ENCODE peak calls at places on chromosome 1, in four cellular contexts. One of them, this sample, is unnamed.

GRCh38 chr1:153357076-153357852 is 390 bp upstream of the S100A9 start:
- DNase-seq in IMR-90: no peak
- DNase-seq in pancreas: no peak
- DNase-seq in right atrium auricular region: peak; percentile 80
- DNase-seq in this sample: peak; percentile 90

GRCh38 chr1:27148591-27148990 is 6.3 kb downstream of the SLC9A1 start:
- DNase-seq in IMR-90: no peak
- DNase-seq in pancreas: no peak
- DNase-seq in right atrium auricular region: no peak
- DNase-seq in this sample: no peak

GRCh38 chr1:226635456-226635941 is 86.9 kb downstream of the STUM start:
- DNase-seq in IMR-90: no peak
- DNase-seq in pancreas: no peak
- DNase-seq in right atrium auricular region: no peak
- DNase-seq in this sample: no peak

GRCh38 chr1:16915627-16915973 is 6.1 kb upstream of the CROCC start:
- DNase-seq in IMR-90: no peak
- DNase-seq in pancreas: peak; percentile 45
- DNase-seq in right atrium auricular region: no peak
- DNase-seq in this sample: peak; percentile 45

GRCh38 chr1:170073893-170074249 is 624 bp downstream of the KIFAP3 start:
- DNase-seq in IMR-90: no peak
- DNase-seq in pancreas: no peak
- DNase-seq in right atrium auricular region: no peak
- DNase-seq in this sample: no peak

GRCh38 chr1:109134423-109134822 is 20.5 kb downstream of the ELAPOR1 start:
- DNase-seq in IMR-90: no peak
- DNase-seq in pancreas: peak; percentile 87
- DNase-seq in right atrium auricular region: no peak
- DNase-seq in this sample: no peak

GRCh38 chr1:213519098-213519497 is 468.1 kb downstream of the RPS6KC1 start:
- DNase-seq in IMR-90: no peak
- DNase-seq in pancreas: no peak
- DNase-seq in right atrium auricular region: no peak
- DNase-seq in this sample: no peak

GRCh38 chr1:44672254-44672955 is 1.9 kb downstream of the TMEM53 start:
- DNase-seq in IMR-90: peak; percentile 44
- DNase-seq in pancreas: no peak
- DNase-seq in right atrium auricular region: peak; percentile 62
- DNase-seq in this sample: no peak

DNA sequence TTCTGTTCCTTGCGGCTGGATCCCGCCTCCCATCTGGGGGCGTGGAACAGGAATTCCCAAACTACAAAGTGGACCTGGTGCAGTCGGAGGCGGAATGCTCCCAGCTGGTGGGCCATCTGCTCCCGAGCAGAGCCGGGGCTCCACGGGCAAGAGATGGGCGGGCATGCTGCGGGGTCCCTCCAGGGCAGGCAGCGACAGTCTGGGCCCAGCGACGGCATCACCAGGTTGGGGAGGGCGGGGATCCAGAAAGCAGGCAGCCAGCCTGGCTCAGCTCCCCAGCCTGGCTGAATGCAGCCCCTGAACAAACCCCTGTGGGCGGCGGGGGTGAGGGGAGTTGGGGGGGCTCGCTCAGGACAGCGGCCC is 3.6 kb downstream of the MEGF6 start:
- DNase-seq in IMR-90: no peak
- DNase-seq in pancreas: peak; percentile 56
- DNase-seq in right atrium auricular region: no peak
- DNase-seq in this sample: no peak
- H3K27me3 ChIP-seq in IMR-90: peaks cover 31% of the 10 kb centered on the region
- H3K27me3 ChIP-seq in pancreas: no peaks in the 10 kb centered on the region
- H3K27me3 ChIP-seq in right atrium auricular region: no peaks in the 10 kb centered on the region
- H3K27me3 ChIP-seq in this sample: no peaks in the 10 kb centered on the region

GRCh38 chr1:150161747-150162581 is 12.2 kb downstream of the PLEKHO1 start:
- DNase-seq in IMR-90: peak; percentile 49
- DNase-seq in pancreas: no peak
- DNase-seq in right atrium auricular region: no peak
- DNase-seq in this sample: no peak

GRCh38 chr1:150162862-150163706 is 13.4 kb downstream of the PLEKHO1 start:
- DNase-seq in IMR-90: peak; percentile 100
- DNase-seq in pancreas: no peak
- DNase-seq in right atrium auricular region: peak; percentile 94
- DNase-seq in this sample: no peak

GRCh38 chr1:150159550-150159949 is 9.8 kb downstream of the PLEKHO1 start:
- DNase-seq in IMR-90: no peak
- DNase-seq in pancreas: no peak
- DNase-seq in right atrium auricular region: no peak
- DNase-seq in this sample: no peak

GRCh38 chr1:150162582-150162861 is 12.8 kb downstream of the PLEKHO1 start:
- DNase-seq in IMR-90: no peak
- DNase-seq in pancreas: no peak
- DNase-seq in right atrium auricular region: no peak
- DNase-seq in this sample: no peak

DNA sequence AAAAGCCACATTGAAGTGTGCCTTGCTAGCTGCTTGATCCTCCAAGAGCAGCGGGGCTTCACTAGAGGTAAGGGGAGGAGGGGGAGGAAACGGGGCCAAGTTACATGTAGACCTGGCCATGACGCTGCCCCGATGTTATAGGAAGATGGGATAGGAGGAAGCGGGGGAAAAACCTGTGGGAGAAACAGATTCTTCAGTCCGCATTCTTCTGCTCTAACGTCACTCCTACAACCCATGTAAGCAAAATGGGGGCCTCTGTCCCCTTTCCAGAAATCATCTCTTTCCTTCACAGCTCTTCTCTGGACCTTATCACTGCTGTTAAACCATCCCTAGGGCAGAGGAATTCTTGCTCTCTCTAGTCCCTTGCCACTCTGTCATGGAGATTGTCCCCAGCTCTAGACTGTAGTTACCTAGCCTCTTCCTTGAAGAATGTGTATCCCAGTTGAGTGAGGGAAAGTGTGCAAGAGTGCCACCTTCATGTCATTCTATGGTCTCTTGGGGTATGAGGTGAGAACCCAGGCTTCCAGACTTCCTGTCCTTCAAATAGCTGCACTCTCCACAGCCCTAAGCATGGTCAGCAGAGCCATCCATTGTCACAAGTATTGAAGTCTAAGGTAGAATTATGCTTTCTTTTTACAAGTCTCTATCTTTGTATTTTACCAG is 11.4 kb downstream of the PLEKHO1 start:
- DNase-seq in IMR-90: peak; percentile 54
- DNase-seq in pancreas: no peak
- DNase-seq in right atrium auricular region: no peak
- DNase-seq in this sample: no peak
- H3K4me3 ChIP-seq in IMR-90: no peak overlapping the region
- H3K4me3 ChIP-seq in pancreas: no peak overlapping the region
- H3K4me3 ChIP-seq in right atrium auricular region: no peak overlapping the region
- H3K4me3 ChIP-seq in this sample: no peak overlapping the region

DNA sequence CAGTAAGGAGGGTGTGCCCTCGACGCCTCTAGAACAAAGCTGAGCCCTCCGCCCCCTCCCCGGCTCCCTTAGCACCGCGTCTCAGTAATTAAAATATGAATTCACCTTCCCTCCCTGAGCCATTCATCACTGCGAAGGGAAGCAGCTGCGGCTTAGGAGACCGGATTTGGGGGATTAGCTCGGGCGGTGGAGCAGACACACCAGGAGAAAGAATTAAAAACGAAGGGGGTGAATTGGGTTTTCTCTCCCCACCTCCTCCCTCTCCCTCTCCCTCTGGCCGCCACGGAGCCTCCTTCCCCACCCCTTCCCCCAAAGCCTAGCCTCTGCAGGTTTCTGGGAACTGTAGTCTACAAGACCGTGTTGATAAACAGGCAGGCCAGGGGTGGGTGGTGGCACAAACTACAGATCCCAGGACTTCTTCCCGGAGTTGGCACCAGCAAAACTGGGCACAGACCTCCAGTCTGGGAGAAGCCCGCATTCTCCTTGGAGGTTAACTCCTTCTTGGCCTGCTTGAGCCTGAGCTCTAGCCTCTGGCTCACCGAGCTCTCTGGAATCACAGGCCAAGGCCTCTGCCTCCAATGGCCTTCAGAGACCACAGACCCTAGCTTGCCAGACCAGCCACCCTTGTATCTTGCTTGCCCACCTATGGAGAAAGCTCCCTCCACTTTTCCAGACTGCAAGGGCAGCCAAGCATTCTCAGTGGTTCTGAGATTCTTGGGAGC is 10.8 kb downstream of the BLACAT1 start:
- DNase-seq in IMR-90: no peak
- DNase-seq in pancreas: no peak
- DNase-seq in right atrium auricular region: peak; percentile 72
- DNase-seq in this sample: no peak
- H3K4me1 ChIP-seq in IMR-90: no peaks in the 10 kb centered on the region
- H3K4me1 ChIP-seq in pancreas: peaks cover 15% of the 10 kb centered on the region
- H3K4me1 ChIP-seq in right atrium auricular region: no peaks in the 10 kb centered on the region
- H3K4me1 ChIP-seq in this sample: peaks cover 48% of the 10 kb centered on the region

GRCh38 chr1:67830226-67830625 is 3.0 kb downstream of the GNG12 start:
- DNase-seq in IMR-90: no peak
- DNase-seq in pancreas: no peak
- DNase-seq in right atrium auricular region: no peak
- DNase-seq in this sample: no peak

GRCh38 chr1:67830928-67831596 is 2.2 kb downstream of the GNG12 start:
- DNase-seq in IMR-90: no peak
- DNase-seq in pancreas: no peak
- DNase-seq in right atrium auricular region: no peak
- DNase-seq in this sample: no peak

GRCh38 chr1:67833595-67833926 is 294 bp upstream of the GNG12 start:
- DNase-seq in IMR-90: peak; percentile 61
- DNase-seq in pancreas: no peak
- DNase-seq in right atrium auricular region: no peak
- DNase-seq in this sample: no peak

GRCh38 chr1:67832737-67833594 is at the start of gene GNG12:
- DNase-seq in IMR-90: peak; percentile 73
- DNase-seq in pancreas: peak; percentile 89
- DNase-seq in right atrium auricular region: no peak
- DNase-seq in this sample: peak; percentile 74

DNA sequence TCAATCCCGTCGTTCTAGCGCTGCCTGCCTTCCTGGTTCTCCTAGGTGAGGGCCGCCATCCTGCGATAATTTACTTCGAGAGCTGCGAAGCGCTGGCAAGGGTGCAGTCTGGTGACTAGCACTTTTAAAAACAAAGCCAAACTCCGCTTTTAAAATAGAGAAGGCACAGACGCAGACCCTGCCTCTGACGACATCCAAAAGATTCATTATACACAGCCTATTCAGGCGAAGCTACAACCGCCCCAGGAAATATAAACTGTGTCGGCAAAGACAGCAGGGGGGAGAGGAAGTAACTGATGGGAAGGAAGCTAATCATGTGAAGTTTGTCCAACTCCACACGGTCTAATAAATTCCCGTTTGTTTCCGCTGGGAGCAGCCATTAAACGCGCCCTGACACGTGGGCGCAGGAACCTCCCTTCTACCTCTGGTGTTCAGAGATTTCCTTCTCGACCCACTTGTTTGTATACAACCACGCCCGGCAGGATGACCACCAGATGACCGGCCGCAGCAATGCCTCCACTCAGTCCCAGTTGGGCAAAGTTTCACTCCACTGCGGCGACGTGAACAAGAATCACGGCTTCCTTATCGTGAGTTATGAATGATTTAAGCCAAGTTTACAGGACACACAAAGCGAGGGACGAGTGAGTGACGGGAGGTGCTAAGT is 1.3 kb downstream of the GNG12 start:
- DNase-seq in IMR-90: peak; percentile 81
- DNase-seq in pancreas: peak; percentile 54
- DNase-seq in right atrium auricular region: peak; percentile 84
- DNase-seq in this sample: peak; percentile 62
- H3K27me3 ChIP-seq in IMR-90: no peaks in the 10 kb centered on the region
- H3K27me3 ChIP-seq in pancreas: no peaks in the 10 kb centered on the region
- H3K27me3 ChIP-seq in right atrium auricular region: no peaks in the 10 kb centered on the region
- H3K27me3 ChIP-seq in this sample: no peaks in the 10 kb centered on the region

GRCh38 chr1:56374026-56374974 is 205.1 kb downstream of the PLPP3 start:
- DNase-seq in IMR-90: peak; percentile 45
- DNase-seq in pancreas: no peak
- DNase-seq in right atrium auricular region: no peak
- DNase-seq in this sample: no peak
- H3K4me3 ChIP-seq in IMR-90: no peak overlapping the region
- H3K4me3 ChIP-seq in pancreas: no peak overlapping the region
- H3K4me3 ChIP-seq in right atrium auricular region: no peak overlapping the region
- H3K4me3 ChIP-seq in this sample: no peak overlapping the region

DNA sequence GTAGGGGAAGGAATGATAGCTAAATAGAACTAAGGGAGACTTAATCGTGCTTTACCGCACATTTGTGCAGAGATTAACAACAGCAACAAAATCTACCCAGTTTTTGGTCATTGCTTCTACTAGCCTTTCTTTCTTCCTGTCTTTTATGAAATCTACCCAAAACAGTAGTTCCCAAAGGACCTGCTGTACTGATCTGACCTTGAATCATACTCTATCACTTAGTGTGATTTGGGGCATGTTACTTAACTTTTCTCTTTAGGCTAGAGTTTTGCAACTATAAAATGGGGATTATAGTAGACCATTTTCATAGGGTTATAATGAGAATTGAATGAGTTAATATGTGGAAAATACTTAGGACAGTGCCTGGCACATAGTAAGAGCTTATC is 30.5 kb upstream of the MACF1 start:
- DNase-seq in IMR-90: no peak
- DNase-seq in pancreas: no peak
- DNase-seq in right atrium auricular region: no peak
- DNase-seq in this sample: no peak
- H3K4me1 ChIP-seq in IMR-90: peaks cover 28% of the 10 kb centered on the region
- H3K4me1 ChIP-seq in pancreas: peaks cover 43% of the 10 kb centered on the region
- H3K4me1 ChIP-seq in right atrium auricular region: no peaks in the 10 kb centered on the region
- H3K4me1 ChIP-seq in this sample: peaks cover 55% of the 10 kb centered on the region